ENCODE peak calls at places on chromosomes 12 and 14, in four cellular contexts. U is M059J, S is fibroblast of lung, E is T-helper 1 cell. R is an unnamed sample.

GRCh38 chr12:52221912-52222457 is 11.1 kb upstream of the KRT7 start:
- DNase-seq in U (peak; percentile 93), S (no peak), E (no peak), R (no peak)

GRCh38 chr12:115755752-115756140 is 521.7 kb downstream of the MED13L start:
- DNase-seq in U (no peak), S (no peak), E (no peak), R (no peak)

GRCh38 chr12:61367281-61367785 is 892.9 kb upstream of the USP15 start:
- DNase-seq in U (no peak), S (no peak), E (no peak), R (no peak)

GRCh38 chr14:94514351-94514750 is 5.1 kb upstream of the SERPINA12 start:
- DNase-seq in U (no peak), S (no peak), E (no peak), R (no peak)

GRCh38 chr14:30991408-30991807 is 34.0 kb upstream of the AP4S1 start:
- DNase-seq in U (no peak), S (no peak), E (no peak), R (no peak)

GRCh38 chr12:63846249-63846967 is 1.9 kb downstream of the SRGAP1 start:
- DNase-seq in U (no peak), S (peak; percentile 41), E (no peak), R (no peak)

GRCh38 chr12:124567035-124567672 is at the start of gene NCOR2:
- DNase-seq in U (peak; percentile 34), S (no peak), E (peak; percentile 56), R (peak; percentile 24)

GRCh38 chr12:78229491-78230209 is 399.0 kb downstream of the NAV3 start:
- DNase-seq in U (peak; percentile 52), S (peak; percentile 54), E (no peak), R (no peak)

GRCh38 chr14:99410019-99410418 is 70.6 kb downstream of the SETD3 start:
- DNase-seq in U (no peak), S (no peak), E (no peak), R (no peak)

GRCh38 chr12:16350682-16351081 is 3.2 kb downstream of the MGST1 start:
- DNase-seq in U (peak; percentile 91), S (peak; percentile 97), E (no peak), R (no peak)

GRCh38 chr12:29599397-29599796 is 101.9 kb upstream of the OVCH1 start:
- DNase-seq in U (peak; percentile 18), S (peak; percentile 33), E (no peak), R (no peak)

GRCh38 chr14:81432171-81432570 is 32.0 kb upstream of the STON2 start:
- DNase-seq in U (peak; percentile 9), S (no peak), E (no peak), R (no peak)

GRCh38 chr12:12722351-12723146 is 5.4 kb downstream of the CDKN1B start:
- DNase-seq in U (peak; percentile 57), S (peak; percentile 70), E (no peak), R (no peak)

GRCh38 chr12:87142346-87142745 is 886.2 kb upstream of the MGAT4C start:
- DNase-seq in U (no peak), S (no peak), E (no peak), R (no peak)

GRCh38 chr14:59277659-59278058 is 89.2 kb downstream of the DAAM1 start:
- DNase-seq in U (no peak), S (no peak), E (no peak), R (no peak)

GRCh38 chr14:77011226-77011762 is 17.2 kb downstream of the IRF2BPL start:
- DNase-seq in U (no peak), S (no peak), E (no peak), R (no peak)

GRCh38 chr14:104442107-104442551 is 137.4 kb upstream of the C14orf180 start:
- DNase-seq in U (no peak), S (no peak), E (no peak), R (no peak)

GRCh38 chr12:96195845-96196451 is 1.8 kb downstream of the ELK3 start:
- DNase-seq in U (peak; percentile 84), S (peak; percentile 57), E (peak; percentile 43), R (peak; percentile 22)

GRCh38 chr12:53973093-53974042 is at the start of gene HOXC11:
- DNase-seq in U (peak; percentile 77), S (no peak), E (no peak), R (no peak)

GRCh38 chr12:68831272-68831671 is 23.3 kb downstream of the MDM2 start:
- DNase-seq in U (no peak), S (no peak), E (no peak), R (no peak)

GRCh38 chr14:85576161-85576560 is 46.2 kb downstream of the FLRT2 start:
- DNase-seq in U (no peak), S (peak; percentile 38), E (no peak), R (no peak)

GRCh38 chr12:112261559-112261958 is 120.7 kb downstream of the HECTD4 start:
- DNase-seq in U (peak; percentile 14), S (no peak), E (no peak), R (no peak)

GRCh38 chr14:77044776-77045569 is 16.5 kb upstream of the IRF2BPL start:
- DNase-seq in U (no peak), S (peak; percentile 92), E (no peak), R (no peak)

GRCh38 chr14:61885203-61885961 is 123.2 kb downstream of the SNAPC1 start:
- DNase-seq in U (no peak), S (no peak), E (no peak), R (no peak)

GRCh38 chr12:107655281-107656065 is 30.1 kb upstream of the PWP1 start:
- DNase-seq in U (no peak), S (no peak), E (no peak), R (no peak)

GRCh38 chr12:114668151-114668891 is 15.7 kb downstream of the TBX3 start:
- DNase-seq in U (peak; percentile 96), S (peak; percentile 84), E (no peak), R (no peak)

GRCh38 chr14:80005561-80005960 is 205.7 kb downstream of the DIO2 start:
- DNase-seq in U (no peak), S (no peak), E (no peak), R (no peak)

GRCh38 chr12:19239616-19240234 is 110.2 kb downstream of the PLEKHA5 start:
- DNase-seq in U (peak; percentile 62), S (peak; percentile 84), E (no peak), R (no peak)

GRCh38 chr12:52366738-52367485 is at the start of gene KRT85:
- DNase-seq in U (no peak), S (no peak), E (no peak), R (no peak)

R was measured in activated gamma-delta T cell treated with anti-CD3 and anti-CD28 coated beads, Interleukin-2, amount 50 U/mL, for 16 hours.